ENCODE peak calls at places on chromosomes 6 and 20, in nine cellular contexts. W, D, M, A, K, N, P, V and E are unnamed samples.

GRCh38 chr6:139080255-139080920 is 51.8 kb downstream of the ABRACL start:
- ATAC-seq in A (no peak), M (no peak), P (no peak), K (no peak), N (no peak), V (no peak), W (no peak), D (no peak), E (no peak)

GRCh38 chr6:15881150-15881549 is 218.3 kb upstream of the DTNBP1 start:
- ATAC-seq in P (no peak), A (no peak), M (peak), D (no peak), W (no peak), V (peak), K (no peak), N (no peak), E (no peak)

GRCh38 chr6:139028242-139028657 is 295 bp upstream of the ABRACL start:
- ATAC-seq in M (no peak), P (peak), V (no peak), D (peak), A (peak), N (peak), K (peak), W (peak), E (no peak)

GRCh38 chr6:13248549-13248948 is 79.8 kb downstream of the TBC1D7 start:
- ATAC-seq in A (no peak), M (no peak), V (no peak), N (no peak), D (no peak), P (no peak), W (no peak), K (no peak), E (no peak)

GRCh38 chr6:116010400-116011095 is 50.1 kb downstream of the FRK start:
- ATAC-seq in M (peak), P (no peak), N (no peak), A (peak), D (peak), W (no peak), V (peak), K (no peak), E (peak)

GRCh38 chr20:19774086-19774933 is 16.3 kb downstream of the RIN2 start:
- ATAC-seq in P (no peak), D (no peak), V (no peak), A (peak), K (no peak), W (no peak), N (no peak), M (no peak), E (no peak)

GRCh38 chr6:149335924-149336323 is 18.4 kb downstream of the TAB2 start:
- ATAC-seq in D (peak), N (peak), P (peak), K (peak), A (no peak), V (peak), M (peak), W (peak), E (peak)

GRCh38 chr6:147759088-147759487 is 250.6 kb downstream of the SAMD5 start:
- ATAC-seq in A (no peak), M (no peak), W (no peak), K (no peak), N (no peak), V (no peak), P (no peak), D (no peak), E (no peak)

GRCh38 chr20:38308447-38308846 is 4.5 kb downstream of the BPI start:
- ATAC-seq in N (no peak), V (no peak), P (no peak), K (no peak), D (no peak), W (no peak), A (no peak), M (no peak), E (no peak)

GRCh38 chr6:111253999-111254778 is 166.9 kb downstream of the SLC16A10 start:
- ATAC-seq in V (no peak), A (no peak), D (no peak), K (no peak), P (no peak), N (no peak), W (no peak), M (no peak), E (no peak)

GRCh38 chr20:50198211-50198666 is 7.6 kb downstream of the CEBPB start:
- ATAC-seq in V (no peak), P (no peak), W (no peak), M (no peak), K (no peak), D (no peak), N (peak), A (no peak), E (no peak)

GRCh38 chr20:55415567-55416142 is 589.7 kb downstream of the CBLN4 start:
- ATAC-seq in M (peak), V (no peak), N (no peak), W (no peak), P (no peak), A (peak), K (no peak), D (no peak), E (no peak)

GRCh38 chr6:147099974-147100373 is 104.2 kb upstream of the STXBP5 start:
- ATAC-seq in M (no peak), K (no peak), P (no peak), W (no peak), N (no peak), V (no peak), D (no peak), A (no peak), E (no peak)

GRCh38 chr20:57596358-57596757 is 23.9 kb downstream of the ZBP1 start:
- ATAC-seq in D (no peak), A (no peak), K (no peak), V (no peak), N (no peak), P (no peak), M (no peak), W (no peak), E (no peak)

GRCh38 chr6:139919107-139920026 is 544.9 kb upstream of the CITED2 start:
- ATAC-seq in V (peak), N (no peak), W (no peak), M (peak), K (no peak), A (no peak), P (no peak), D (no peak), E (no peak)

GRCh38 chr6:129628101-129628815 is 81.7 kb downstream of the ARHGAP18 start:
- ATAC-seq in W (no peak), V (no peak), N (no peak), P (no peak), M (no peak), A (no peak), D (no peak), K (no peak), E (no peak)

GRCh38 chr20:35135867-35136586 is 11.1 kb downstream of the EDEM2 start:
- ATAC-seq in V (no peak), N (no peak), D (no peak), W (no peak), P (peak), M (peak), K (no peak), A (no peak), E (no peak)

GRCh38 chr6:121247386-121247785 is 86.9 kb downstream of the TBC1D32 start:
- ATAC-seq in V (no peak), K (peak), N (peak), D (peak), P (peak), W (no peak), A (no peak), M (no peak), E (no peak)

GRCh38 chr20:25372584-25373336 is 17.9 kb downstream of the ABHD12 start:
- ATAC-seq in P (peak), W (no peak), D (peak), K (peak), N (peak), V (no peak), M (no peak), A (no peak), E (no peak)

GRCh38 chr6:50821431-50822077 is 2.9 kb downstream of the TFAP2B start:
- ATAC-seq in W (no peak), P (no peak), D (no peak), V (no peak), A (no peak), N (no peak), K (no peak), M (no peak), E (no peak)

GRCh38 chr6:56938634-56939294 is 16.1 kb upstream of the BEND6 start:
- ATAC-seq in N (peak), V (no peak), A (no peak), D (no peak), W (no peak), K (peak), P (peak), M (peak), E (no peak)

GRCh38 chr6:154754152-154754551 is 20.9 kb downstream of the SCAF8 start:
- ATAC-seq in K (peak), W (peak), P (peak), N (no peak), M (no peak), A (peak), V (no peak), D (peak), E (no peak)